ENCODE peak calls at places on chromosomes 5 and 9, in five cellular contexts. U, Q, H, X and P are unnamed samples.

GRCh38 chr9:97906236-97906831 is 16.0 kb downstream of the TRMO start:
- DNase-seq in Q (no peak), X (no peak), U (no peak), H (no peak), P (no peak)

GRCh38 chr9:113912816-113913215 is 36.7 kb downstream of the ZNF618 start:
- DNase-seq in U (no peak), Q (no peak), X (no peak), H (no peak), P (no peak)

GRCh38 chr9:15293727-15294405 is 13.2 kb downstream of the TTC39B start:
- DNase-seq in Q (no peak), H (no peak), U (no peak), X (no peak), P (no peak)

GRCh38 chr5:131328536-131329186 is 64.8 kb downstream of the CDC42SE2 start:
- DNase-seq in U (no peak), Q (peak; percentile 77), X (no peak), H (no peak), P (no peak)

GRCh38 chr9:69579032-69579748 is 93.0 kb downstream of the APBA1 start:
- DNase-seq in U (no peak), X (no peak), H (no peak), Q (no peak), P (no peak)

GRCh38 chr9:116589392-116590354 is 97.4 kb upstream of the TRIM32 start:
- DNase-seq in Q (peak; percentile 69), X (no peak), H (no peak), U (no peak), P (no peak)

GRCh38 chr9:78239506-78239905 is 3.6 kb downstream of the CEP78 start:
- DNase-seq in Q (no peak), H (no peak), U (peak; percentile 65), X (no peak), P (peak; percentile 61)

GRCh38 chr9:69674112-69674511 is 1.9 kb upstream of the APBA1 start:
- DNase-seq in Q (no peak), H (no peak), U (no peak), X (no peak), P (no peak)

GRCh38 chr9:110125763-110126351 is 82.1 kb downstream of the C9orf152 start:
- DNase-seq in U (no peak), Q (peak; percentile 41), H (no peak), X (no peak), P (no peak)

GRCh38 chr5:135457424-135458071 is 5.4 kb upstream of the TIFAB start:
- DNase-seq in H (peak; percentile 62), U (peak; percentile 69), Q (peak; percentile 36), X (no peak), P (peak; percentile 56)

GRCh38 chr9:134390537-134390936 is 64.3 kb downstream of the RXRA start:
- DNase-seq in H (no peak), X (no peak), Q (no peak), U (no peak), P (no peak)
- TF ChIP-seq POLR2A in H (no peak), X (no peak), Q (no peak), U (no peak), P (no peak)

GRCh38 chr9:132214027-132214622 is 52.3 kb downstream of the NTNG2 start:
- DNase-seq in X (no peak), Q (peak; percentile 96), U (no peak), H (no peak), P (peak; percentile 82)
- TF ChIP-seq CTCF in X (no peak), Q (peak; percentile 23), U (no peak), H (no peak), P (no peak)

GRCh38 chr5:69217154-69217731 is 17.4 kb upstream of the CDK7 start:
- DNase-seq in H (no peak), Q (no peak), X (no peak), U (peak; percentile 99), P (peak; percentile 99)

GRCh38 chr5:69219939-69220338 is 14.7 kb upstream of the CDK7 start:
- DNase-seq in H (no peak), Q (no peak), U (no peak), X (no peak), P (no peak)

GRCh38 chr5:69213513-69214215 is 21.0 kb upstream of the CDK7 start:
- DNase-seq in X (no peak), U (no peak), Q (peak; percentile 86), H (no peak), P (no peak)

GRCh38 chr5:69212022-69212421 is 22.6 kb downstream of the CENPH start:
- DNase-seq in H (no peak), X (no peak), U (no peak), Q (no peak), P (no peak)

DNA sequence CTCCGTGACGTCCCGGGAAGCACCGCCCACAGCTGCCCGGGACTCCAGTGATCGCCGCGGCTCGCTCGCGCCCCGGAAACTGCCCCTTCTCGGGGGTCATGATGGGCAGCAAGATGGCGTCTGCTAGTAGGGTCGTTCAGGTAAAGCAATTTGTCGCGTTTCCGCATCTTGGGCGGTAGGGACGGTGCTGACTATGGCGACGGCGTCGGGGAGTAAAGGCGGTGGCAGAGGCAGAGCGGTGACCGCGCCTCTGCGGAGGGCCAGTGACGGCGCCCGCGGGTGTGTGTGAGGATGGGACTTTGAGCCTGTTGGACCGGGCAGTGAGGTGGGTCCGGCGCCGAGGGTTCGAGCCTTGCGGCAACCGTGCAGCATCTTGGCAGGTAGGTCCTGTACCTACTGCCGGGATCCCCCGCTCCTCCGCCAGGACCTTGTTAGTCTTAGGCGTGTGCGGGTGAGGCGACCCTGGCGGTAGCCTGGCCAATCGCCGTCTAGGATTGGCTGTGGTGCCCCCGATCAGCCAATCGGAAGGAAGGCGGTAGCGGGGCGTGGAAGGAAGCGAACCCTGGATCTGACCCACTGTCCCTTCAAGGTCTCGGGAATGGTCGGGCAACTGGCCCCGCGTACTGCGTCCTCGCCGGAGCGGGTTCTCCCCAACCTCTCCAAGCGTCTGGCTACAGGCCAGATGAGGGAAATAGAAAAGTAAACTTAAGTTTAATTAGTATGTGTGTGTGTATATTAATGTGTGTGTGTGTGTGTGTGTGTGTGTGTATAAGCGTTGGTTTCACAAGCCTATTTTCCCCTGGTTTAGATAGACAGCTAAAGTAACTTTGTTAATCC is 16.7 kb upstream of the CDK7 start:
- DNase-seq in U (peak; percentile 93), H (peak; percentile 96), Q (peak; percentile 86), X (peak; percentile 77), P (peak; percentile 81)
- TF ChIP-seq POLR2A in U (peak; percentile 95), H (peak; percentile 81), Q (peak; percentile 69), X (no peak), P (peak; percentile 91)

GRCh38 chr5:31270396-31270795 is 76.9 kb downstream of the CDH6 start:
- DNase-seq in H (no peak), X (no peak), Q (peak; percentile 22), U (no peak), P (no peak)
- TF ChIP-seq CTCF in H (no peak), X (peak; percentile 24), Q (peak; percentile 44), U (peak; percentile 49), P (peak; percentile 33)